ENCODE peak calls at places on chromosome 9, in ten cellular contexts. Y is endothelial cell, T is fibroblast of the aortic adventitia, O is mucosa of descending colon, G is A549, V is dorsolateral prefrontal cortex, S is GM20000, W is tibial nerve, C is neural crest cell, R is IMR-90. D is an unnamed sample.

GRCh38 chr9:114233806-114234205 is 78.5 kb downstream of the COL27A1 start:
- DNase-seq in Y (no peak), T (peak), O (peak), G (no peak), V (no peak), S (no peak), W (no peak), C (no peak), R (no peak), D (no peak)

GRCh38 chr9:119009253-119009652 is 360.0 kb downstream of the BRINP1 start:
- DNase-seq in Y (no peak), T (no peak), O (no peak), G (no peak), V (no peak), S (no peak), W (no peak), C (no peak), R (no peak), D (no peak)

GRCh38 chr9:18606831-18607230 is 132.9 kb downstream of the ADAMTSL1 start:
- DNase-seq in Y (no peak), T (peak), O (no peak), G (no peak), V (no peak), S (no peak), W (no peak), C (no peak), R (peak), D (no peak)

GRCh38 chr9:120655005-120655622 is 59.2 kb downstream of the MEGF9 start:
- DNase-seq in Y (no peak), T (peak), O (no peak), G (no peak), V (no peak), S (no peak), W (no peak), C (no peak), R (peak), D (no peak)

GRCh38 chr9:91943876-91944470 is 6.1 kb downstream of the ROR2 start:
- DNase-seq in Y (no peak), T (peak), O (no peak), G (no peak), V (no peak), S (no peak), W (no peak), C (no peak), R (peak), D (no peak)

GRCh38 chr9:80369641-80370040 is 797.9 kb downstream of the TLE4 start:
- DNase-seq in Y (no peak), T (no peak), O (no peak), G (no peak), V (no peak), S (no peak), W (no peak), C (no peak), R (no peak), D (no peak)

GRCh38 chr9:75892168-75892901 is 1.9 kb downstream of the PCSK5 start:
- DNase-seq in Y (peak), T (peak), O (peak), G (peak), V (peak), S (peak), W (no peak), C (peak), R (no peak), D (no peak)

GRCh38 chr9:113475992-113476391 is 12.5 kb downstream of the RGS3 start:
- DNase-seq in Y (no peak), T (no peak), O (no peak), G (no peak), V (no peak), S (no peak), W (no peak), C (no peak), R (no peak), D (no peak)

GRCh38 chr9:11016081-11016480 is 403.3 kb upstream of the PTPRD start:
- DNase-seq in Y (no peak), T (no peak), O (no peak), G (no peak), V (no peak), S (no peak), W (no peak), C (no peak), R (no peak), D (no peak)

GRCh38 chr9:129163753-129164152 is 14.3 kb downstream of the IER5L start:
- DNase-seq in Y (no peak), T (no peak), O (no peak), G (no peak), V (no peak), S (no peak), W (no peak), C (no peak), R (no peak), D (no peak)

GRCh38 chr9:129162901-129163670 is 15.0 kb downstream of the IER5L start:
- DNase-seq in Y (no peak), T (no peak), O (no peak), G (no peak), V (no peak), S (no peak), W (no peak), C (no peak), R (peak), D (no peak)

GRCh38 chr9:129164246-129164930 is 13.7 kb downstream of the IER5L start:
- DNase-seq in Y (no peak), T (peak), O (no peak), G (no peak), V (no peak), S (no peak), W (no peak), C (no peak), R (peak), D (no peak)

GRCh38 chr9:129166962-129167557 is 11.0 kb downstream of the IER5L start:
- DNase-seq in Y (no peak), T (peak), O (peak), G (peak), V (no peak), S (peak), W (no peak), C (no peak), R (peak), D (no peak)

GRCh38 chr9:129165198-129165597 is 12.9 kb downstream of the IER5L start:
- DNase-seq in Y (no peak), T (no peak), O (no peak), G (no peak), V (no peak), S (no peak), W (no peak), C (no peak), R (no peak), D (no peak)
- TF ChIP-seq CTCF in Y (no peak), T (no peak), O (no peak), G (no peak), V (no peak), S (no peak), W (no peak), C (no peak), R (no peak), D (no peak)

DNA sequence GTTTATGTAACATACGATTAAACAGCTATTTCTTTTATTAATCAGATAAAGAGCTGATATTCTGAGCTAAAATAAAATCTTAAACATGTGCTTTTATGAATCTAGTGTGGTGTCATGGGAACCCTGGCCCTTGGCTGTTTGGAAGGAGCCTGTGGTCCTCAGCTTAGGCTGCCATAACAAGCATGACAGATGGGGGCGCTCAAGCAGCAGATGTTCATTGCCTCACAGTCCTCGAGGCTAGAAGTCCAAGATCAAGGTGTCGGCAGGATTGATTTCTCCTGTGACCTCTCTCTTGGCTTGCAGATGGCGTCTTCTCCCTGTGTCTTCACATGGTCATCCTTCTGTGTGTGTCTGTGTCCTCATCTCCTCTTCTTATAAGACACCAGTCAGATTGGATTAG is 448.2 kb downstream of the GADD45G start:
- DNase-seq in Y (no peak), T (no peak), O (no peak), G (no peak), V (no peak), S (no peak), W (no peak), C (peak), R (no peak), D (no peak)
- TF ChIP-seq CTCF in Y (peak), T (no peak), O (no peak), G (no peak), V (no peak), S (no peak), W (no peak), C (peak), R (no peak), D (no peak)

GRCh38 chr9:126513159-126514036 is 100.3 kb upstream of the LMX1B start:
- DNase-seq in Y (no peak), T (no peak), O (no peak), G (no peak), V (no peak), S (no peak), W (no peak), C (no peak), R (no peak), D (no peak)

GRCh38 chr9:126516561-126516935 is 97.2 kb upstream of the LMX1B start:
- DNase-seq in Y (no peak), T (no peak), O (no peak), G (no peak), V (no peak), S (no peak), W (no peak), C (no peak), R (no peak), D (no peak)

GRCh38 chr9:126515873-126516505 is 97.7 kb upstream of the LMX1B start:
- DNase-seq in Y (no peak), T (no peak), O (no peak), G (no peak), V (no peak), S (no peak), W (no peak), C (no peak), R (no peak), D (no peak)

GRCh38 chr9:126515001-126515872 is 98.5 kb upstream of the LMX1B start:
- DNase-seq in Y (no peak), T (no peak), O (no peak), G (no peak), V (no peak), S (no peak), W (no peak), C (no peak), R (no peak), D (no peak)

DNA sequence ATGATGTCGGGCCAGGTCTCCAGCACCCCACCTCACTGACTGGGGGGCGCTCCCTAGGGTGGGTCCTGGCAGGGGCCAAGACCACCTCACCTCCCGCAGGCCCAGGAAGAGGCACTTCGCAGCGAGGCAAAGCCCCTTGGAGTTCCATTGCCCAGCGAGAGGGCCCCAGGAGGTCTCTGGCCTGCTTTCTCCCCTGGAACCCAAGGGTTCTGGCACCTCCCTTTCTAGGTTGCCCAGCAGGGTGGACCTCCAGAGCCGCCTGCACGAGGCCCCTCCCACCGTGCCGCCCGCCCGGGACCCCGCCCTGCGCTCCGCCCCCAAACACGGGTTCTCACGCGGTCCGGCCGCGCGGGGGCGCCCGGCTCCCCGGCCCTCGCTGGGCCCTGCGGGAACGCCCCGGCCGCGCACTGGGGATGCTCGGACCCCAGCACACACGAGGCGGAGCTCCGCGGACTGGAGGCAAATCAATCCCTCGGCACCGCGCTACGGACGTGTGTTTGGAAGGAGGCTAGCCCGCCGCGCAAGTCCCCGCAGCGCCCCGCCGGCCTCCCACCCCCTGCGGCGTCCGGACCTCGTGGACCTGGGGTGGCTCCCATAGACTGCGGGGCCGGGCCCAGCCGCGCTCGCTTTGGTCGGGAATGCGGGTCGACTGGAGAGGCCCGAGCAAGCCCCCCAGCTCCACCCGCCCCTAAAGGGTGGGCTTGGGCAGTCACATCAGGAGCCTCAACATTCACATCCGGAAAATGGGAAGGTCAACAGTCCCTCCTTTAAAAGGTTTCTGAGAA is 99.5 kb upstream of the LMX1B start:
- DNase-seq in Y (peak), T (peak), O (peak), G (peak), V (peak), S (peak), W (no peak), C (peak), R (peak), D (peak)
- TF ChIP-seq CTCF in Y (peak), T (peak), O (no peak), G (peak), V (peak), S (peak), W (peak), C (peak), R (peak), D (no peak)

DNA sequence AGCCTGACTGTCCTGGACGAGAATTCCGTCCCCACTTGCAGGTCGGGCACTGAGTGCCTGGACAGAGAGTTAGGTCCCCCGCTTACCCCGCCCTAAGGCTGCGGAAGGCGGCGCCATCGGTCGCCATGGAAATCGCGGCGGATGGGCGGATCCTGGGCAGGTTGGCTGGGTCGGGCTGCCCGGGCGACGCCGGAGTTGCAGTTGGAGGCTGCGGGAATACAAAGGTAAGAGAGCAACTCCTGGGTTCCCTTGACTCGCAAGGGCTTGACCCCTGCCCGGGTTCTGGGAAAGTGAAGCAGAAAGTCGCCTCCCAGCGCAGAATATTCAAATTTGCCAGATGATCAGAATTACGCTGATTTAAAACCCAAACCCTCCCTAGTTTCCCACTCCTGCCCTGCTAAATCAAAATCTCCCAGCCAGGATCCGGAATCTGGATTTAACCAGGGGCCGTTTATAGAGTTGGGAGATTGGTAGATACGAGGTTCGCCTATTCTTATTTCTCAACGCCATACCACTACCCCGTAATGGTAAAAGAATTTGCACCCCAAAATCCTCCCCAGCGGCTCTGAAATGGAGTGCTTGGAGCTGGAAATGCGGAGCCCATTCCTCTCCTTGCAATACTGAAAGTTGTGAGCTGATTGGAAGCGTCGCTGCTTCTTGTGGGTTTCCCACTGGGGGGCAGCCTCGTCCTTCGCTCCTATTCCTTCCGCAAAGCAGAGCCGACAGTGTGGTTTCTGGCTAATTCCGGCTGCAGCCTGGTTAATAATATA is 156.4 kb upstream of the RASEF start:
- DNase-seq in Y (peak), T (peak), O (peak), G (peak), V (peak), S (peak), W (peak), C (peak), R (peak), D (peak)
- TF ChIP-seq CTCF in Y (peak), T (peak), O (peak), G (peak), V (peak), S (peak), W (peak), C (peak), R (peak), D (no peak)

D was measured in GM10248.